ENCODE peak calls at places on chromosomes 12 and 14, in six cellular contexts. F is H1, S is neuronal stem cell, O is IMR-90, E is mesenchymal stem cell, T is trophoblast cell. X is an unnamed sample.

GRCh38 chr12:53122961-53123468 is 19.7 kb downstream of the SOAT2 start:
- DNase-seq in F (peak), S (no peak), O (peak), E (no peak), T (no peak), X (peak)

GRCh38 chr12:119204137-119204536 is 25.4 kb downstream of the HSPB8 start:
- DNase-seq in F (no peak), S (no peak), O (no peak), E (no peak), T (peak), X (no peak)

GRCh38 chr14:95467232-95467631 is 49.2 kb downstream of the SYNE3 start:
- DNase-seq in F (no peak), S (no peak), O (no peak), E (no peak), T (no peak), X (no peak)

GRCh38 chr14:53265025-53265424 is 111.9 kb upstream of the DDHD1 start:
- DNase-seq in F (no peak), S (no peak), O (no peak), E (no peak), T (peak), X (peak)

GRCh38 chr14:45891417-45892080 is 638.5 kb upstream of the MIS18BP1 start:
- DNase-seq in F (peak), S (peak), O (no peak), E (no peak), T (no peak), X (peak)

GRCh38 chr12:56684745-56685369 is 3.2 kb downstream of the PTGES3 start:
- DNase-seq in F (no peak), S (no peak), O (no peak), E (peak), T (peak), X (no peak)

GRCh38 chr12:64476844-64477243 is 24.9 kb downstream of the TBK1 start:
- DNase-seq in F (no peak), S (no peak), O (no peak), E (no peak), T (no peak), X (no peak)

GRCh38 chr12:53804429-53804828 is 52.6 kb upstream of the CISTR start:
- DNase-seq in F (no peak), S (no peak), O (no peak), E (no peak), T (no peak), X (no peak)

GRCh38 chr14:90295870-90296516 is 35.7 kb downstream of the NRDE2 start:
- DNase-seq in F (no peak), S (no peak), O (peak), E (peak), T (no peak), X (no peak)

GRCh38 chr12:4387607-4388006 is 8.1 kb upstream of the FGF23 start:
- DNase-seq in F (peak), S (no peak), O (no peak), E (no peak), T (no peak), X (no peak)

GRCh38 chr12:4388662-4389061 is 9.2 kb upstream of the FGF23 start:
- DNase-seq in F (no peak), S (no peak), O (no peak), E (no peak), T (no peak), X (no peak)

GRCh38 chr12:4383304-4383865 is 3.9 kb upstream of the FGF23 start:
- DNase-seq in F (peak), S (peak), O (no peak), E (no peak), T (peak), X (peak)

GRCh38 chr12:4388032-4388431 is 8.5 kb upstream of the FGF23 start:
- DNase-seq in F (no peak), S (no peak), O (no peak), E (no peak), T (no peak), X (no peak)

DNA sequence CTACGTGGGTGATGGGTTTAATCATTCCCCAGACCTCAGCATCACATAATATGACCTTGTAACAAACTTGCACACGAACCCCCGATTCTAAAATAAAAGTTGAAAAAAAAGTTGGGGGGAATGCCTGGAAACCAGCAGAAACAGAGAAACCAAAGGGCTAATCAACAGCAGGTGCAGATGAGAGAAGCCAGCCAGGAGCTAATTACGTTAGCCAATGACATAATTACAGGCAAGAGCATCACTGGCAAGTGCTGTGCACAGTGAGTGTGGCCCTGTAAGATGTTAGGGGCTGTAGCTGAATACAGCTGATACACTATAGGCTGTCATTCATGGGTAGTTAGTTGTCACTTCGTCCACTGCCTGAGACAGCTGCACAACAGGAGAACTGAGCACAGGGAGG is 7.2 kb upstream of the FGF23 start:
- DNase-seq in F (peak), S (no peak), O (no peak), E (no peak), T (no peak), X (no peak)
- H3K4me3 ChIP-seq in F (no peak), S (no peak), O (no peak), E (no peak), T (no peak), X (no peak)

GRCh38 chr12:31390991-31391390 is 65.0 kb upstream of the SINHCAF start:
- DNase-seq in F (no peak), S (no peak), O (no peak), E (no peak), T (peak), X (peak)

GRCh38 chr12:31387011-31387410 is 61.1 kb upstream of the SINHCAF start:
- DNase-seq in F (no peak), S (no peak), O (no peak), E (no peak), T (no peak), X (peak)

GRCh38 chr12:31388713-31389112 is 62.8 kb upstream of the SINHCAF start:
- DNase-seq in F (no peak), S (no peak), O (no peak), E (no peak), T (no peak), X (no peak)

GRCh38 chr12:31386364-31386777 is 60.4 kb upstream of the SINHCAF start:
- DNase-seq in F (peak), S (peak), O (no peak), E (no peak), T (peak), X (peak)

GRCh38 chr12:31387466-31387865 is 61.5 kb upstream of the SINHCAF start:
- DNase-seq in F (peak), S (peak), O (no peak), E (no peak), T (no peak), X (peak)
- H2AK5ac ChIP-seq in F (peak), S (no peak), O (no peak), E (no peak), T (no peak), X (no peak)

GRCh38 chr14:91510171-91511013 is at the start of gene PPP4R3A:
- DNase-seq in F (peak), S (peak), O (peak), E (peak), T (peak), X (peak)
- H2BK120ac ChIP-seq in F (no peak), S (peak), O (peak), E (peak), T (peak), X (peak)

DNA sequence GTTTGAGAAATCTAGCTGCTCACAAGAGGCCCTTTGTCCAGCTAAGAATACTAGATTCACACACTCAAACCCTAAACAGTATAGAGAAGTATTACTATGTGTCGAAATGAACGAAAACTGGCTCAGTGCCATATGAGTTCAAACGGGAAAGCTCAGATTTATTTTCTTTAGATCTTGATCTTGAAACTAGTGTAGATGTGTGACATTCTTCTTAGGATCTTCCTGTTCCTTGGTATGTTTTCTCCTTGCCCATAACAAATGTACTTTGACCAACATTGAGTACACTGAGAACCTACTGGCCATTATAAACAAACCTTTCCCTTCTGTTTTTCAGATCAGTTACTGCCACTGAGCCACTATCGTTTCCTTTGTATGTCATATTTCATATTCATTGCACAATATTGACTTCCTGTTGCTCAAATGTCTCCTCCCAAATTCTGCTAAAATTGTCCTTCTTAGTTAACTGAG is 21.3 kb downstream of the MYBPC1 start:
- DNase-seq in F (no peak), S (no peak), O (no peak), E (no peak), T (peak), X (no peak)
- H3K4me3 ChIP-seq in F (no peak), S (no peak), O (no peak), E (no peak), T (no peak), X (no peak)

X was measured in mesendoderm.